ENCODE peak calls at places on chromosomes 1 and 21, in five cellular contexts. N is upper lobe of left lung, S is A549, H is ovary, V is sigmoid colon. Z is an unnamed sample.

GRCh38 chr1:201597551-201598230 is 58.8 kb downstream of the NAV1 start:
- DNase-seq in N (peak; percentile 62), S (peak; percentile 94), H (no peak), V (peak; percentile 71), Z (peak; percentile 95)

GRCh38 chr1:2989976-2990375 is 31.3 kb upstream of the ACTRT2 start:
- DNase-seq in N (peak; percentile 41), S (no peak), H (no peak), V (peak; percentile 50), Z (no peak)

GRCh38 chr1:2025491-2025981 is 6.4 kb downstream of the GABRD start:
- DNase-seq in N (peak; percentile 87), S (no peak), H (peak; percentile 59), V (peak; percentile 77), Z (no peak)

GRCh38 chr1:119294728-119295127 is 73.9 kb upstream of the HAO2 start:
- DNase-seq in N (no peak), S (no peak), H (no peak), V (no peak), Z (no peak)

GRCh38 chr1:228851196-228851595 is 115.9 kb downstream of the RHOU start:
- DNase-seq in N (no peak), S (no peak), H (no peak), V (peak; percentile 9), Z (no peak)

GRCh38 chr1:56017336-56017735 is 562.0 kb downstream of the PLPP3 start:
- DNase-seq in N (no peak), S (no peak), H (no peak), V (no peak), Z (no peak)

GRCh38 chr1:150995896-150996295 is 10.8 kb downstream of the MINDY1 start:
- DNase-seq in N (no peak), S (no peak), H (no peak), V (peak; percentile 80), Z (peak; percentile 45)

GRCh38 chr1:87928623-87929022 is 599.9 kb downstream of the LMO4 start:
- DNase-seq in N (no peak), S (no peak), H (no peak), V (no peak), Z (no peak)

GRCh38 chr1:173122958-173123852 is 72.5 kb upstream of the TNFSF18 start:
- DNase-seq in N (no peak), S (peak; percentile 51), H (peak; percentile 65), V (peak; percentile 93), Z (peak; percentile 45)

GRCh38 chr1:226945106-226945857 is 5.2 kb downstream of the COQ8A start:
- DNase-seq in N (no peak), S (no peak), H (no peak), V (no peak), Z (peak; percentile 91)

GRCh38 chr21:42313501-42313969 is 1.7 kb downstream of the TFF3 start:
- DNase-seq in N (peak; percentile 45), S (no peak), H (no peak), V (no peak), Z (peak; percentile 53)

GRCh38 chr1:193540511-193540910 is 354.1 kb upstream of the B3GALT2 start:
- DNase-seq in N (no peak), S (no peak), H (no peak), V (no peak), Z (no peak)

GRCh38 chr1:150320667-150320978 is 710 bp upstream of the PRPF3 start:
- DNase-seq in N (peak; percentile 51), S (no peak), H (no peak), V (no peak), Z (no peak)

GRCh38 chr1:165444897-165445370 is at the start of gene RXRG:
- DNase-seq in N (peak; percentile 90), S (no peak), H (no peak), V (peak; percentile 67), Z (peak; percentile 42)

GRCh38 chr1:1178794-1179331 is 5.2 kb downstream of the TTLL10 start:
- DNase-seq in N (peak; percentile 84), S (no peak), H (peak; percentile 13), V (no peak), Z (no peak)

GRCh38 chr1:116256875-116257823 is 115.9 kb upstream of the ATP1A1 start:
- DNase-seq in N (no peak), S (no peak), H (no peak), V (no peak), Z (peak; percentile 64)

GRCh38 chr1:15684468-15685283 is 556 bp downstream of the PLEKHM2 start:
- DNase-seq in N (peak; percentile 90), S (no peak), H (peak; percentile 49), V (peak; percentile 77), Z (peak; percentile 51)

GRCh38 chr1:150553392-150554085 is 4.3 kb downstream of the ADAMTSL4 start:
- DNase-seq in N (no peak), S (no peak), H (no peak), V (no peak), Z (no peak)

GRCh38 chr1:119275145-119275929 is 93.2 kb upstream of the HAO2 start:
- DNase-seq in N (no peak), S (peak; percentile 55), H (peak; percentile 36), V (no peak), Z (peak; percentile 32)

GRCh38 chr1:37338658-37339057 is 135.7 kb upstream of the ZC3H12A start:
- DNase-seq in N (no peak), S (no peak), H (no peak), V (no peak), Z (no peak)

GRCh38 chr1:95640746-95641145 is 406.7 kb downstream of the RWDD3 start:
- DNase-seq in N (no peak), S (peak; percentile 2), H (no peak), V (no peak), Z (peak; percentile 79)

GRCh38 chr21:38129711-38130110 is 127.1 kb upstream of the KCNJ15 start:
- DNase-seq in N (no peak), S (no peak), H (no peak), V (no peak), Z (no peak)

GRCh38 chr1:211870156-211870555 is 39.6 kb upstream of the LPGAT1 start:
- DNase-seq in N (no peak), S (no peak), H (no peak), V (no peak), Z (no peak)

GRCh38 chr1:96498744-96499143 is 222.8 kb upstream of the PTBP2 start:
- DNase-seq in N (no peak), S (no peak), H (no peak), V (no peak), Z (no peak)

DNA sequence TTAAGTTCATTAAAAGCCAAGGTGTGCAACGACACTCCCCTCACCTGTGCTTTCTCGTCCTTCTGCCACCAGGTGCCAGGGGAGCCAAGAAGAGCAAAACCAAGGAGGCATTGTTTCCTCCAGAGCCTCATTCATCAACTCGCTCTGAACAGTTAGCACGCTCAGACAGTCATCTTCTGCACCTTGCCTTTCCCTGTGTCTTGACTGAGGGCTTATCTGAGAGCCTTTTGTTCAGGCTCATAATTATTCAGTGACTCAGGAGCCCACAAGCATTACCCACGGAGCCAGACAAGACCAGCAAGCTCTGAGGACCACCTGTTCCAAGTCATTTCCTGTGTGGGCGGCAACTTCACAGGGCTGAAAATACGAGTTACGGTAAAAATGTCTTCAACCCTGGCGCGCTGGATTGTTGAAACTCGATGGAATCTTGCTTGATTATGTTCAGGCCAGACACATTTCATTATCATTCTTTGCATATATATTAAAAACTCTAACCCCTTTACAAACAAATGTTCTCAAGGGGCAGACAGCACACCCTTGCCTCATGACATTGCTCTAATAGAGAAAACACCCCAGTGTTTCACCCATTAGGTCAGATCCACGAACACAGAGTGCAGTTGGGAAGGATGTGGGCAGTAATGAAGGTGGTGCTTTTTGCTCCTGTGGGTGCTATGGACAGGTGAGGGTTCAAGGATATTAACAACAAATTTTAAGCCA is 89.7 kb upstream of the RUNX1 start:
- DNase-seq in N (no peak), S (no peak), H (no peak), V (no peak), Z (no peak)
- TF ChIP-seq EP300 in N (no peak), S (no peak), H (no peak), V (no peak), Z (no peak)

GRCh38 chr1:183194527-183195145 is 8.6 kb downstream of the LAMC2 start:
- DNase-seq in N (no peak), S (no peak), H (no peak), V (no peak), Z (no peak)

GRCh38 chr1:183198463-183198862 is 12.4 kb downstream of the LAMC2 start:
- DNase-seq in N (no peak), S (peak; percentile 24), H (no peak), V (peak; percentile 88), Z (no peak)

GRCh38 chr1:183191833-183192232 is 5.8 kb downstream of the LAMC2 start:
- DNase-seq in N (no peak), S (peak; percentile 31), H (no peak), V (no peak), Z (no peak)

GRCh38 chr1:183197762-183198161 is 11.7 kb downstream of the LAMC2 start:
- DNase-seq in N (no peak), S (no peak), H (no peak), V (no peak), Z (no peak)

GRCh38 chr1:183195146-183195571 is 9.1 kb downstream of the LAMC2 start:
- DNase-seq in N (no peak), S (peak; percentile 42), H (no peak), V (no peak), Z (no peak)
- TF ChIP-seq CTCF in N (no peak), S (no peak), H (no peak), V (no peak), Z (no peak)

DNA sequence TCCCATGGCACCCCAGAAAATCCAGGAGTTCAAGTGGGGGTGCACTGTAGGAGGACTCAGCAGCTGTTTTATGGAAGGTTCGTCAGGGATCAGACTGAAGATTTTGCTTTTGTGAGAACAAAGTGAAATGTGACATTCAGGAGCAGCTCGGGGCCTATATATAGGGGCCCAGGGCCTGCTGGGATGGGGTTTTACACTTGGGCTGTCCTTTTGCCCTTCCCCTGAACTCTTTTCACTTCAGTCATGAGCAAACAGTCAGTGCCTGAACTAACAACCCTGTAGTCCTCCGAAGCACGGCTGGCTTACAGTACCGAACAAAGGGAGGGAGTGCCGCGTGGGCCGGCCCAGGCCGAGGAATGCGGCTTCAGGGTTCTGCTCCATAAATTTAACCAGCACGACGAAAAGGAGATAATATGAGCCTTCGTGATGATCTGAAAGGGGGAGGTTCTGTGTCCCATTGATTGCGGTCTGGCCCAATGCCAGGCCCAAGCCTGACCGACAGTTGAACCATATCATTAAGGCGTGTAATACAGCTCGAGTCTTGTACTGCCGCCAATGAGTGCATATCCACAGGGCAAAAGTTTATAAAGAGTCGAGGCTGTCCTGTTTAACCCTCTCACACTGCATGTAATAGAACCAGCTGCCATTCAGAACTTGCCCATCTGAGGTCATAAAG is 139.9 kb downstream of the DHRS3 start:
- DNase-seq in N (peak; percentile 91), S (peak; percentile 97), H (peak; percentile 93), V (peak; percentile 90), Z (peak; percentile 69)
- TF ChIP-seq EP300 in N (no peak), S (peak; percentile 96), H (no peak), V (peak; percentile 59), Z (no peak)

DNA sequence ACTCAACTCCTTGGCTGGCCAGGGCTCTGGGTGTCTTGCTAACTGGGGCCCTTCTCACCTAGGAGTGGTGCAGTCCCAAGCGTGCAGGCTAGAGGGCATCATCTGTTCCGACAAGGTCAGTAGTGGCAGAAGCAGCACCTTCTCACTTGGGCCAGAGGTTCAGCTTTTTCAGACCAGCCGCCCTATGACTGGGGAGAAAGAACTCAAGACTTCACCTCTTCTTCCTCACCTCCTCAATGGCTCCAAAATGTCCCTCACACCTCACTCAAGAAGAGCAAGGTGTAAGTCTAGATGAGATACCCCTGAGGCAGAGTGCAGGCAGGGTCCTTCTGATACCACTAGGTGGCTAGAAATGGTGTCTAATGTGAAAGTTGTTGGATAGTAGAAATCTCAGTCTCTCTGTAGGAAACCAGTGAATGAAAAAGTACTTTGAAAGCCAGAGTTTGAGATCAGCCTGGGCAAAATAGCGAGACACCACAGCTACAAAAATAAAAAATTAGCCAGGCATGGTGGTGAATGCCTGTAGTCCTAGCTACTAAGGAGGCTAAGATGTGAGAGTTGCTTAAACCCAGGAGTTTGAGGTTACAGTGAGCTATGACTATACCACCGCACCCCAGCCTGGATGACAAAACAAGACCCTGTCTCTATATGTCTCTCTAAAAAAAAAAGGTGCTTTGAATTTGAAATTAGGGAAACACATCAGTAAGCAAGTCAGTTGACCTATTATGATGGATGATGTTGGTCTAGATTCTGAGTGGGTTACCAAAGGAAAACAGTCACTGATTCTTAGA is 8.6 kb upstream of the IL20 start:
- DNase-seq in N (no peak), S (peak; percentile 43), H (no peak), V (no peak), Z (no peak)
- TF ChIP-seq CTCF in N (no peak), S (peak; percentile 51), H (no peak), V (no peak), Z (no peak)

Z was measured in stomach.